ENCODE peak calls at places on chromosomes 4 and X, in four cellular contexts. N is mucosa of descending colon, Y is GM12865, C is AG09319. S is an unnamed sample.

GRCh38 chr4:88457307-88458090 is 580 bp downstream of the HERC5 start:
- DNase-seq in N (peak), C (no peak), Y (peak), S (no peak)

GRCh38 chr4:144579411-144580020 is 66.4 kb upstream of the HHIP start:
- DNase-seq in C (no peak), N (no peak), Y (no peak), S (no peak)

GRCh38 chr4:94426783-94427182 is 25.0 kb upstream of the PDLIM5 start:
- DNase-seq in Y (no peak), C (no peak), N (no peak), S (no peak)

GRCh38 chr4:140020457-140021361 is 133.3 kb downstream of the MAML3 start:
- DNase-seq in Y (no peak), N (no peak), C (no peak), S (no peak)

GRCh38 chrX:41561045-41561444 is 113.9 kb downstream of the NYX start:
- DNase-seq in Y (peak), N (no peak), C (no peak), S (no peak)

GRCh38 chr4:7960017-7960789 is 20.5 kb upstream of the AFAP1 start:
- DNase-seq in N (no peak), C (no peak), Y (no peak), S (no peak)

GRCh38 chr4:168124008-168124641 is 31.8 kb downstream of the ANXA10 start:
- DNase-seq in N (no peak), Y (no peak), C (no peak), S (no peak)

GRCh38 chrX:41802958-41803357 is 79.0 kb downstream of the GPR82 start:
- DNase-seq in Y (no peak), N (no peak), C (no peak), S (no peak)

GRCh38 chr4:137735561-137736104 is 203.3 kb upstream of the PCDH18 start:
- DNase-seq in C (no peak), N (no peak), Y (no peak), S (no peak)

GRCh38 chr4:173181769-173182374 is 13.3 kb downstream of the GALNT7 start:
- DNase-seq in N (no peak), C (no peak), Y (no peak), S (no peak)

GRCh38 chrX:47523297-47523696 is 37.7 kb upstream of the ARAF start:
- DNase-seq in C (no peak), Y (peak), N (peak), S (no peak)